ENCODE peak calls at places on chromosome 22, in four cellular contexts. H, E, P and S are unnamed samples.

GRCh38 chr22:48228468-48228867 is 1466.0 kb downstream of the TBC1D22A start:
- DNase-seq in H (no peak), E (peak; percentile 23), P (no peak), S (no peak)

GRCh38 chr22:37420656-37421467 is 6.4 kb downstream of the ELFN2 start:
- DNase-seq in H (no peak), E (no peak), P (no peak), S (no peak)

GRCh38 chr22:39254789-39255298 is 10.1 kb upstream of the PDGFB start:
- DNase-seq in H (no peak), E (no peak), P (no peak), S (no peak)

GRCh38 chr22:37254206-37254866 is 10.3 kb upstream of the RAC2 start:
- DNase-seq in H (no peak), E (no peak), P (no peak), S (no peak)

GRCh38 chr22:26849575-26849974 is 192.2 kb downstream of the MIAT start:
- DNase-seq in H (no peak), E (peak; percentile 27), P (no peak), S (no peak)

GRCh38 chr22:30027169-30027568 is 53.1 kb upstream of the HORMAD2 start:
- DNase-seq in H (no peak), E (no peak), P (no peak), S (no peak)

GRCh38 chr22:48662476-48663150 is 1165.1 kb downstream of the BRD1 start:
- DNase-seq in H (no peak), E (no peak), P (no peak), S (no peak)

GRCh38 chr22:44538071-44538470 is 40.0 kb upstream of the RTL6 start:
- DNase-seq in H (no peak), E (no peak), P (no peak), S (no peak)

GRCh38 chr22:37473437-37473946 is 12.7 kb downstream of the MFNG start:
- DNase-seq in H (no peak), E (no peak), P (no peak), S (no peak)

GRCh38 chr22:37777122-37777687 is 30.5 kb upstream of the GCAT start:
- DNase-seq in H (no peak), E (no peak), P (peak; percentile 28), S (no peak)

GRCh38 chr22:43860126-43860525 is 2.2 kb downstream of the SULT4A1 start:
- DNase-seq in H (no peak), E (no peak), P (no peak), S (no peak)

GRCh38 chr22:41532908-41533825 is 11.1 kb downstream of the POLR3H start:
- DNase-seq in H (peak; percentile 87), E (peak; percentile 91), P (peak; percentile 60), S (peak; percentile 71)

GRCh38 chr22:37609240-37610152 is 862 bp downstream of the GGA1 start:
- DNase-seq in H (no peak), E (no peak), P (peak; percentile 67), S (peak; percentile 71)

GRCh38 chr22:20569059-20570058 is 61.9 kb downstream of the MED15 start:
- DNase-seq in H (no peak), E (no peak), P (no peak), S (no peak)

GRCh38 chr22:29787371-29787980 is 20.3 kb downstream of the UQCR10 start:
- DNase-seq in H (no peak), E (no peak), P (no peak), S (no peak)

GRCh38 chr22:37333724-37334460 is 51.6 kb downstream of the CYTH4 start:
- DNase-seq in H (no peak), E (no peak), P (no peak), S (no peak)

GRCh38 chr22:48635825-48636224 is 1191.8 kb downstream of the BRD1 start:
- DNase-seq in H (no peak), E (no peak), P (no peak), S (no peak)

GRCh38 chr22:47165338-47165931 is 403.0 kb downstream of the TBC1D22A start:
- DNase-seq in H (peak; percentile 8), E (no peak), P (no peak), S (no peak)

GRCh38 chr22:24181996-24182560 is 791 bp downstream of the SUSD2 start:
- DNase-seq in H (no peak), E (no peak), P (no peak), S (no peak)

GRCh38 chr22:44623771-44624510 is 78.1 kb upstream of the PRR5 start:
- DNase-seq in H (peak; percentile 59), E (peak; percentile 72), P (peak; percentile 25), S (no peak)

GRCh38 chr22:34885852-34886251 is 180.1 kb upstream of the ISX start:
- DNase-seq in H (no peak), E (no peak), P (no peak), S (no peak)

GRCh38 chr22:30754971-30755759 is 60.5 kb downstream of the OSBP2 start:
- DNase-seq in H (peak; percentile 66), E (peak; percentile 64), P (peak; percentile 78), S (peak; percentile 74)

GRCh38 chr22:25375683-25376082 is 156.2 kb downstream of the CRYBB2 start:
- DNase-seq in H (peak; percentile 23), E (no peak), P (no peak), S (no peak)

GRCh38 chr22:38041760-38042584 is 15.2 kb upstream of the PICK1 start:
- DNase-seq in H (no peak), E (no peak), P (no peak), S (no peak)

GRCh38 chr22:38566726-38567504 is 3.1 kb downstream of the DMC1 start:
- DNase-seq in H (no peak), E (peak; percentile 23), P (no peak), S (no peak)

GRCh38 chr22:39135092-39135896 is 17.2 kb downstream of the CBX7 start:
- DNase-seq in H (peak; percentile 90), E (peak; percentile 90), P (peak; percentile 71), S (peak; percentile 90)

DNA sequence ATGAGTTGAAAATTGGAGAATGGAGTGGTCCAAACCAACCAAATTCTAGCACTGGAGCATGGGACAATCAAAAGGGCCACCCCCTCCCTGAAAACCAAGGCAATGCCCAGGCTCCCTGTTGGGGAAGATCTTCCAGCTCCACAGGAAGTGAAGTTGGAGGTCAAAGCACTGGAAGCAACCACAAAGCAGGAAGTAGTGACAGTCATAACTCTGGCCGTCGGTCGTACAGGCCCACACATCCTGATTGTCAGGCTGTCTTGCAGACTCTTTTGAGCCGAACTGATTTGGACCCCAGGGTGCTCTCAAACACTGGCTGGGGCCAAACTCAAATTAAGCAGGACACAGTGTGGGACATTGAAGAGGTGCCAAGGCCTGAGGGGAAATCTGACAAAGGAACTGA is 80.5 kb upstream of the ADSL start:
- DNase-seq in H (no peak), E (no peak), P (no peak), S (no peak)
- TF ChIP-seq TEAD4 in H (no peak), E (no peak), P (no peak), S (no peak)

DNA sequence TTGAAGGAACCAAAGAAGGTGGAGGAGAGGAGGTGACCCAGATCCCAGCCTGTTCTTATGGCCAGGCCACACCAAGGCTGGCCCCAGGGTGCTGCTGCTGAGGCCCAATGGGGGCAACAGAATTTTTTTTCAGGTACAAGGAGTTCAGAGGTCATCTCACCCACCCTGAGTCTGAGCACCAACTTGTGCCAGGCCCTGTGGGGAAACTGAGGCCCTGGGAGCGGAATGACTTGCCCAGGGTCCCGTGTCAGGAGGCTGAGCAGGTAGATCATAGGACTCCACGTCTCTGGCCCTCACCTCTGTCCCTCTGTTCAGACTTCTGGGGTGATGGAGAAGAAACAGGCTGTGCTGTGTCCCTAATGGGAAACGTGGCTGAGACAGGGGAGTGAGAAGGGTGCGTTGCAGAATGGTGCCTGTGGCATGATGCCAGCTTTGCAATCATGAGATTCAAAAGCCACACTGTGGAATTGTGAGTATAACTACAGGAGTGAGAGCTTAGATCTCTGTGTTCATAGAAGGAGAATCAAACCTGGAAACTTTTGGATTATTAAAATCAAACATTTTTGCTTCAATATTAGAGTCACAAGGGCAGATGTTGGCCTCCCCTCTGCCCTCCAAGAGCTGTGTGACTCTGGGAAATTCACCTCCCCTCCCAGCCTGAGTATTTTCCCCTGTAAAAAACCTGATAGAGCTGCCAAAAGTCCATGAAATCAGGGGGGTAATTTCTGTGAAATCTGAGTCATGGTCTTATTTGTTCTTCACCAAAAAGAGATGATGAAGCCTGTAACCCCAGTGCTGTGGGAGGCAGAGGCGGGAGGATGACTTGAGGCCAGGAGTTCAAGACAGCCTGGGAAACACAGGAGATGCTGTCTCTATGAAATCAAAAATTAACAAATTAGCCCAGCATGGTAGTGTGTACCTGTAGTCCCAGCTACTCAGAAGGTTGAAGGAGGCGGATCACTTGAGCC is 874 bp downstream of the APOL1 start:
- DNase-seq in H (no peak), E (no peak), P (peak; percentile 20), S (peak; percentile 29)
- TF ChIP-seq TEAD4 in H (no peak), E (no peak), P (no peak), S (no peak)

GRCh38 chr22:19479358-19480172 is at the start of gene CDC45:
- DNase-seq in H (peak; percentile 95), E (peak; percentile 88), P (peak; percentile 100), S (peak; percentile 95)
- TF ChIP-seq TEAD4 in H (no peak), E (no peak), P (no peak), S (no peak)

DNA sequence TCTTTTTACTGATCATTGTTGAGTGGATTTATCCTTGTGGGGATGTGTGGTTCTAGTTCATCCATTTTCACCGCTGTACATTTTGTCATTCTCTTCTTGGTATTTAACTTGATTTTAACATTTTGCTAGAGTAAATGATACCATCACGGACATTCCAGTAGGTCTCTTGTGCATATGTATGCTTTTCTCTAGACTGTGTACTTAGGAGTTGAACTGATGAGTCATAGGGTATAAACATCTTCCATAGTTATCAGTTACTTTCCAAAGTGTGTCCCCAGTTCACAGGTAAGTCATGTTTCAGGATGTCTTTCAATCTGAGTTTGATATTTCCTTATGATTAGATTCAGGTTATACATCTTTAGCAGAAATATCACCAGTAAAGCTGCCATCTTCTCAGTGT is 46.5 kb upstream of the PITPNB start:
- DNase-seq in H (no peak), E (no peak), P (no peak), S (no peak)
- TF ChIP-seq TEAD4 in H (no peak), E (no peak), P (no peak), S (no peak)